ENCODE peak calls at places on chromosomes 12 and 14, in nine cellular contexts. E, T, L, G, K, H, B, C and P are unnamed samples.

GRCh38 chr12:101781834-101782543 is 42.7 kb upstream of the SYCP3 start:
- DNase-seq in K (no peak), E (no peak), H (no peak), T (no peak), G (no peak), C (no peak), B (no peak), L (no peak), P (no peak)

GRCh38 chr12:59403259-59403932 is 192.4 kb upstream of the SLC16A7 start:
- DNase-seq in E (no peak), G (no peak), L (peak; percentile 55), C (peak; percentile 21), H (peak; percentile 19), B (peak; percentile 35), T (peak; percentile 48), K (peak; percentile 58), P (no peak)

GRCh38 chr14:61563162-61563511 is 132.2 kb upstream of the HIF1A start:
- DNase-seq in B (no peak), T (no peak), E (no peak), C (no peak), K (no peak), G (no peak), L (no peak), H (no peak), P (no peak)

GRCh38 chr14:61811882-61812346 is 49.7 kb downstream of the SNAPC1 start:
- DNase-seq in G (no peak), H (no peak), C (no peak), L (no peak), B (no peak), K (no peak), E (no peak), T (no peak), P (no peak)

GRCh38 chr12:7107181-7108041 is 1.6 kb downstream of the C1RL start:
- DNase-seq in H (no peak), E (no peak), K (no peak), T (no peak), B (no peak), C (no peak), G (no peak), L (no peak), P (no peak)

GRCh38 chr14:51776102-51776894 is 84.1 kb upstream of the GNG2 start:
- DNase-seq in B (peak; percentile 63), H (peak; percentile 25), K (peak; percentile 63), G (peak; percentile 10), C (peak; percentile 39), E (no peak), T (peak; percentile 62), L (peak; percentile 44), P (no peak)

GRCh38 chr12:116406529-116406928 is 129.0 kb upstream of the MED13L start:
- DNase-seq in C (no peak), E (no peak), B (peak; percentile 28), L (peak; percentile 83), G (no peak), T (peak; percentile 76), H (peak; percentile 94), K (peak; percentile 89), P (peak; percentile 90)

GRCh38 chr12:55965941-55966407 is at the start of gene PMEL:
- DNase-seq in K (no peak), E (no peak), T (peak; percentile 18), G (no peak), C (no peak), B (peak; percentile 46), L (no peak), H (no peak), P (no peak)

GRCh38 chr14:22432348-22432976 is 156.6 kb downstream of the DAD1 start:
- DNase-seq in T (no peak), H (peak; percentile 68), G (no peak), B (no peak), L (peak; percentile 13), E (no peak), K (no peak), C (peak; percentile 33), P (no peak)

GRCh38 chr12:60501124-60501729 is 905.4 kb downstream of the SLC16A7 start:
- DNase-seq in B (no peak), T (no peak), L (no peak), E (no peak), G (no peak), K (no peak), H (no peak), C (no peak), P (no peak)

GRCh38 chr12:9651265-9651729 is 18.2 kb upstream of the CLEC2D start:
- DNase-seq in T (no peak), H (no peak), C (no peak), B (no peak), L (no peak), E (no peak), G (peak; percentile 24), K (no peak), P (no peak)

GRCh38 chr12:69024413-69024812 is 91.4 kb upstream of the CPM start:
- DNase-seq in T (peak; percentile 7), H (peak; percentile 53), C (no peak), K (no peak), L (peak; percentile 64), G (no peak), E (no peak), B (no peak), P (no peak)

GRCh38 chr14:31261523-31261858 is 53.9 kb upstream of the HECTD1 start:
- DNase-seq in K (no peak), G (no peak), H (no peak), B (no peak), C (no peak), E (no peak), L (no peak), T (no peak), P (no peak)

GRCh38 chr12:42588308-42588836 is 1.2 kb downstream of the PRICKLE1 start:
- DNase-seq in L (no peak), E (no peak), G (no peak), B (no peak), K (no peak), H (no peak), T (peak; percentile 20), C (peak; percentile 23), P (no peak)

GRCh38 chr14:99682809-99683618 is 1.1 kb upstream of the CYP46A1 start:
- DNase-seq in G (peak; percentile 70), C (peak; percentile 83), E (peak; percentile 95), T (peak; percentile 94), K (peak; percentile 85), H (peak; percentile 72), L (peak; percentile 46), B (peak; percentile 94), P (no peak)

GRCh38 chr14:28468191-28469151 is 298.1 kb upstream of the FOXG1 start:
- DNase-seq in E (no peak), L (no peak), C (no peak), G (no peak), T (no peak), H (no peak), B (no peak), K (no peak), P (no peak)

DNA sequence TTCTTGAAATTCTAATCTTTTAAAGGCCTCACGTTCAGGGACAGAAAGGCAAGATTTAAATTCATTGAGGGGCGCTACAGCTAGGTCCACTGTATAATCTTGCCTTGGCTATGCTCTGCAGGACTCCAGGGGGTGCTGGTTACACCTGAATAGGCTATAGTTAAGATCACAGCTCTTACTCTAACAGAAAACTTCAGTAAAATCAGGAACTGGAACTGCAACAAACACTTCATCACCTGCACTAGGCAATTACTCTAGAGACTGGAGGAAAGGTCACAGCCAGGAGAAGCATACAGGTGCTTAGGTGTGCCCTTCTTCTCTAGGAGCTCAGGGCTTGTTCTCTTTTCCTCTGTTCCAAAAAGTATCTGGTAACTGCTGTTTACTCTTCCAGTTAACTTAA is 20.9 kb downstream of the SLCO1C1 start:
- DNase-seq in G (no peak), E (no peak), C (no peak), K (peak; percentile 44), T (no peak), H (no peak), L (peak; percentile 3), B (no peak), P (no peak)
- TF ChIP-seq CTCF in G (no peak), E (no peak), C (no peak), K (peak; percentile 57), T (no peak), H (no peak), L (peak; percentile 40), B (no peak), P (no peak)

GRCh38 chr14:92135269-92135668 is 13.5 kb downstream of the CPSF2 start:
- DNase-seq in L (peak; percentile 35), T (no peak), E (no peak), H (no peak), K (no peak), G (no peak), C (no peak), B (no peak), P (no peak)
- TF ChIP-seq CTCF in L (peak; percentile 62), T (peak; percentile 37), E (peak; percentile 70), H (peak; percentile 26), K (peak; percentile 33), G (peak; percentile 52), C (peak; percentile 43), B (peak; percentile 64), P (peak; percentile 72)

GRCh38 chr14:59422069-59422881 is 42.9 kb downstream of the GPR135 start:
- DNase-seq in G (no peak), E (no peak), T (no peak), B (no peak), L (no peak), C (no peak), K (no peak), H (no peak), P (no peak)
- TF ChIP-seq CTCF in G (no peak), E (peak; percentile 38), T (no peak), B (no peak), L (peak; percentile 30), C (no peak), K (no peak), H (no peak), P (no peak)

GRCh38 chr12:18496156-18496555 is 234.8 kb downstream of the PIK3C2G start:
- DNase-seq in K (no peak), B (no peak), H (no peak), E (no peak), L (no peak), T (no peak), G (no peak), C (no peak), P (no peak)

GRCh38 chr12:18492372-18493025 is 231.2 kb downstream of the PIK3C2G start:
- DNase-seq in L (no peak), B (no peak), K (no peak), E (no peak), H (no peak), C (no peak), G (no peak), T (no peak), P (no peak)
- TF ChIP-seq CTCF in L (no peak), B (no peak), K (no peak), E (no peak), H (no peak), C (no peak), G (no peak), T (no peak), P (no peak)